ENCODE peak calls at places on chromosomes 3 and 15, in ten cellular contexts. H is heart left ventricle; U is ovary; M is neural progenitor cell; Y is breast epithelium; K is SJCRH30; Q is Peyer's patch; W is naive thymus-derived CD4-positive, alpha-beta T cell; E is lung; V is PC-9. Z is an unnamed sample.

GRCh38 chr3:112635674-112636073 is 5.3 kb downstream of the CCDC80 start:
- DNase-seq in V (no peak), K (no peak), M (no peak), W (no peak), Q (no peak), Y (no peak), H (peak; percentile 36), U (no peak), E (no peak), Z (no peak)

GRCh38 chr15:37100109-37100873 is at the start of gene MEIS2:
- DNase-seq in W (no peak), U (peak; percentile 95), Q (peak; percentile 40), E (peak; percentile 84), Y (peak; percentile 84), K (peak; percentile 92), M (peak; percentile 94), H (peak; percentile 91), V (peak; percentile 85), Z (peak; percentile 21)

GRCh38 chr15:100461049-100461448 is 67.7 kb downstream of the CERS3 start:
- DNase-seq in H (no peak), Q (no peak), K (no peak), M (no peak), V (no peak), U (no peak), W (no peak), Y (no peak), E (no peak), Z (peak; percentile 9)

GRCh38 chr3:183038764-183039163 is 58.4 kb upstream of the DCUN1D1 start:
- DNase-seq in W (no peak), M (no peak), Q (no peak), V (no peak), U (no peak), K (no peak), Y (no peak), H (no peak), E (no peak), Z (no peak)

GRCh38 chr3:47476330-47476626 is 537 bp upstream of the SCAP start:
- DNase-seq in Q (no peak), K (no peak), E (no peak), U (no peak), M (no peak), Y (no peak), W (no peak), H (no peak), V (no peak), Z (no peak)

GRCh38 chr15:101193063-101193712 is 58.7 kb downstream of the CHSY1 start:
- DNase-seq in U (peak; percentile 80), M (no peak), W (no peak), Q (no peak), H (peak; percentile 55), V (no peak), E (no peak), Y (no peak), K (no peak), Z (no peak)

GRCh38 chr3:16338999-16339398 is 74.0 kb downstream of the OXNAD1 start:
- DNase-seq in H (no peak), Q (no peak), K (peak; percentile 46), V (no peak), M (no peak), Y (no peak), W (no peak), E (peak; percentile 39), U (no peak), Z (peak; percentile 27)

GRCh38 chr15:56866798-56867197 is 51.6 kb upstream of the TCF12 start:
- DNase-seq in K (no peak), W (no peak), H (no peak), Q (no peak), U (no peak), E (no peak), M (no peak), V (no peak), Y (no peak), Z (no peak)

GRCh38 chr15:42215854-42216829 is 8.0 kb upstream of the VPS39 start:
- DNase-seq in E (no peak), Q (no peak), H (no peak), W (no peak), V (no peak), Y (no peak), K (no peak), M (no peak), U (no peak), Z (no peak)

GRCh38 chr3:61894988-61895935 is 333.9 kb downstream of the PTPRG start:
- DNase-seq in W (no peak), E (peak; percentile 77), H (peak; percentile 79), K (peak; percentile 86), U (no peak), Q (peak; percentile 70), V (peak; percentile 74), M (no peak), Y (no peak), Z (peak; percentile 42)

GRCh38 chr3:126468028-126468891 is 7.4 kb downstream of the ZXDC start:
- DNase-seq in H (no peak), K (no peak), E (peak; percentile 51), V (no peak), W (no peak), Q (no peak), Y (no peak), M (no peak), U (no peak), Z (no peak)

GRCh38 chr15:40879609-40880008 is 5.6 kb upstream of the RHOV start:
- DNase-seq in Y (no peak), W (no peak), Q (no peak), H (no peak), V (no peak), E (no peak), M (no peak), K (no peak), U (no peak), Z (no peak)

GRCh38 chr3:115670911-115671310 is 47.6 kb downstream of the GAP43 start:
- DNase-seq in H (no peak), E (no peak), Q (no peak), M (no peak), V (no peak), Y (no peak), K (no peak), U (no peak), W (no peak), Z (no peak)

GRCh38 chr15:29364429-29365078 is 94.9 kb upstream of the NSMCE3 start:
- DNase-seq in H (no peak), M (peak; percentile 34), Q (no peak), W (no peak), K (no peak), U (no peak), V (no peak), Y (no peak), E (no peak), Z (no peak)

GRCh38 chr3:159928071-159928491 is 60.6 kb upstream of the IL12A start:
- DNase-seq in U (no peak), H (no peak), M (no peak), K (no peak), Y (no peak), W (no peak), V (peak; percentile 25), Q (no peak), E (no peak), Z (no peak)

GRCh38 chr3:141653872-141654271 is 84.2 kb upstream of the RNF7 start:
- DNase-seq in K (no peak), Y (no peak), M (no peak), W (no peak), U (no peak), H (no peak), V (no peak), Q (no peak), E (no peak), Z (no peak)
- H3K9me3 ChIP-seq in K (no peaks in the 10 kb centered on the region), Y (no peaks in the 10 kb centered on the region), M (no peaks in the 10 kb centered on the region), W (no peaks in the 10 kb centered on the region), U (no peaks in the 10 kb centered on the region), H (peaks cover 10% of the 10 kb centered on the region), V (no peaks in the 10 kb centered on the region), Q (no peaks in the 10 kb centered on the region), E (no peaks in the 10 kb centered on the region), Z (no peaks in the 10 kb centered on the region)

DNA sequence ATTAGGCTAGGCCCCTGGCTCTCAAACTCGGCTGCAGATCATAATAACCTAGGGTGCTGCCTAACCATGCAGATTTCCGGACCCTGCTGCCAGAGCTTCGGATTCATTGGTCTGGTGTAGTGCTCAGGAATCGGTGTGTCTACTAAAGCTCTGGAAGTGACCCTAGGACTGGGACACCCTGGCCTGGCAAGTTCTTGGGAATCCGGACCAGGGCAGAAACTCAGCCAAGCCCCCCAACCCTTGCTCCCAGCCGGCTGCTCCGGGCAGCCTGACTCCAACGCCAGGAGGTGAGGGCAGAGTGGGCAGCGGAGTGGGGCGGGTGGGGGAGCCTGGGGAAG is 23.0 kb downstream of the IGDCC3 start:
- DNase-seq in V (no peak), M (no peak), H (no peak), Y (no peak), E (no peak), U (no peak), K (no peak), W (no peak), Q (no peak), Z (no peak)
- H3K4me3 ChIP-seq in V (no peak overlapping the region), M (peak overlapping the region; percentile 30), H (no peak overlapping the region), Y (no peak overlapping the region), E (no peak overlapping the region), U (no peak overlapping the region), K (peak overlapping the region; percentile 62), W (no peak overlapping the region), Q (peak overlapping the region; percentile 42), Z (no peak overlapping the region)

GRCh38 chr3:172147113-172147818 is 107.9 kb downstream of the FNDC3B start:
- DNase-seq in Y (no peak), Q (no peak), W (no peak), E (no peak), H (no peak), K (no peak), M (no peak), U (no peak), V (no peak), Z (no peak)

GRCh38 chr3:172143739-172144497 is 104.5 kb downstream of the FNDC3B start:
- DNase-seq in E (no peak), V (no peak), K (no peak), H (no peak), Y (no peak), Q (no peak), W (no peak), U (no peak), M (no peak), Z (no peak)

GRCh38 chr3:172148269-172148668 is 108.9 kb downstream of the FNDC3B start:
- DNase-seq in K (no peak), V (no peak), Q (no peak), Y (no peak), M (no peak), E (no peak), W (no peak), U (no peak), H (no peak), Z (no peak)

GRCh38 chr3:172145287-172145686 is 105.9 kb downstream of the FNDC3B start:
- DNase-seq in W (no peak), V (no peak), E (no peak), Q (no peak), K (no peak), H (no peak), Y (no peak), M (no peak), U (no peak), Z (peak; percentile 71)

GRCh38 chr3:172146349-172146748 is 107.0 kb downstream of the FNDC3B start:
- DNase-seq in Q (no peak), Y (no peak), E (no peak), U (no peak), V (no peak), K (no peak), W (no peak), H (no peak), M (no peak), Z (no peak)
- H3K4me1 ChIP-seq in Q (peaks cover 22% of the 10 kb centered on the region), Y (no peaks in the 10 kb centered on the region), E (peaks cover 27% of the 10 kb centered on the region), U (peaks cover 1% of the 10 kb centered on the region), V (peaks cover 68% of the 10 kb centered on the region), K (peaks cover 31% of the 10 kb centered on the region), W (no peaks in the 10 kb centered on the region), H (peaks cover 40% of the 10 kb centered on the region), M (peaks cover 45% of the 10 kb centered on the region), Z (peaks cover 13% of the 10 kb centered on the region)

GRCh38 chr15:95131071-95131683 is 899.8 kb downstream of the MCTP2 start:
- DNase-seq in K (no peak), W (no peak), E (no peak), Q (no peak), U (no peak), H (peak; percentile 15), Y (no peak), M (no peak), V (no peak), Z (no peak)
- H3K9me3 ChIP-seq in K (no peaks in the 10 kb centered on the region), W (no peaks in the 10 kb centered on the region), E (no peaks in the 10 kb centered on the region), Q (no peaks in the 10 kb centered on the region), U (no peaks in the 10 kb centered on the region), H (no peaks in the 10 kb centered on the region), Y (no peaks in the 10 kb centered on the region), M (no peaks in the 10 kb centered on the region), V (peaks cover 3% of the 10 kb centered on the region), Z (no peaks in the 10 kb centered on the region)